ENCODE peak calls at places on chromosomes 4 and X, in nine cellular contexts. F is H9, J is MM.1S, D is GM23248, S is colonic mucosa, O is neural progenitor cell, X is fibroblast of lung, W is neuronal stem cell, P is mammary epithelial cell. Q is an unnamed sample.

GRCh38 chr4:127586922-127587571 is 45.7 kb upstream of the INTU start:
- DNase-seq in J (peak), S (no peak), X (peak), D (peak), P (peak), W (no peak), O (peak), F (peak), Q (peak)

GRCh38 chr4:2598661-2599654 is 62.5 kb downstream of the FAM193A start:
- DNase-seq in X (no peak), J (peak), W (no peak), F (peak), P (no peak), S (no peak), D (peak), O (no peak), Q (peak)

GRCh38 chr4:40630335-40631021 is 814 bp upstream of the RBM47 start:
- DNase-seq in S (peak), D (no peak), X (no peak), F (peak), O (peak), P (no peak), J (peak), W (no peak), Q (peak)

GRCh38 chr4:141247430-141247780 is 26.7 kb downstream of the ZNF330 start:
- DNase-seq in J (no peak), W (no peak), F (no peak), D (peak), S (no peak), P (no peak), O (no peak), X (no peak), Q (no peak)

GRCh38 chr4:89420507-89420906 is 112.9 kb upstream of the GPRIN3 start:
- DNase-seq in J (no peak), S (no peak), O (no peak), P (no peak), X (peak), F (no peak), W (no peak), D (peak), Q (no peak)

GRCh38 chr4:102483120-102483519 is 18.0 kb upstream of the NFKB1 start:
- DNase-seq in O (no peak), J (no peak), W (no peak), F (no peak), S (no peak), P (no peak), X (no peak), D (no peak), Q (no peak)

GRCh38 chrX:140713174-140713539 is 3.6 kb downstream of the LINC00632 start:
- DNase-seq in W (no peak), J (peak), X (no peak), P (no peak), O (no peak), D (no peak), S (no peak), F (no peak), Q (no peak)

GRCh38 chr4:125317526-125317880 is 2.7 kb downstream of the FAT4 start:
- DNase-seq in J (peak), W (peak), F (peak), S (peak), X (peak), O (peak), D (peak), P (peak), Q (peak)

GRCh38 chr4:29046716-29047115 is 1673.5 kb upstream of the PCDH7 start:
- DNase-seq in F (no peak), O (no peak), S (no peak), X (peak), J (no peak), W (no peak), P (no peak), D (peak), Q (no peak)

GRCh38 chrX:2342281-2342688 is 158.5 kb downstream of the DHRSX start:
- DNase-seq in W (no peak), D (no peak), X (no peak), J (no peak), O (no peak), S (no peak), F (no peak), P (peak), Q (no peak)

GRCh38 chr4:1544861-1545275 is 138.6 kb upstream of the NKX1-1 start:
- DNase-seq in W (no peak), O (no peak), D (no peak), S (peak), F (no peak), X (no peak), P (no peak), J (no peak), Q (no peak)

GRCh38 chr4:45350438-45350837 is 624.1 kb upstream of the GNPDA2 start:
- DNase-seq in J (peak), O (no peak), P (peak), D (peak), X (peak), S (no peak), W (no peak), F (no peak), Q (no peak)

GRCh38 chr4:142840516-142841123 is 5.5 kb downstream of the INPP4B start:
- DNase-seq in X (peak), J (peak), O (peak), P (no peak), S (no peak), W (no peak), F (no peak), D (peak), Q (no peak)

GRCh38 chr4:8846046-8846720 is 25.5 kb downstream of the HMX1 start:
- DNase-seq in O (no peak), X (no peak), S (no peak), W (no peak), P (no peak), D (no peak), F (peak), J (no peak), Q (peak)

GRCh38 chr4:39933689-39934590 is 43.8 kb downstream of the PDS5A start:
- DNase-seq in S (no peak), J (no peak), F (no peak), O (no peak), D (peak), W (no peak), P (no peak), X (peak), Q (no peak)

GRCh38 chr4:51842167-51842553 is 793 bp upstream of the DCUN1D4 start:
- DNase-seq in P (no peak), D (peak), O (peak), W (no peak), F (no peak), J (no peak), X (no peak), S (peak), Q (no peak)

GRCh38 chr4:38672247-38673071 is 8.5 kb downstream of the KLF3 start:
- DNase-seq in O (peak), J (no peak), X (no peak), W (peak), F (peak), D (no peak), S (peak), P (no peak), Q (peak)

GRCh38 chr4:3402409-3403103 is 39.2 kb upstream of the HGFAC start:
- DNase-seq in W (no peak), O (no peak), F (no peak), P (peak), J (no peak), X (peak), D (peak), S (no peak), Q (no peak)

GRCh38 chrX:103066606-103067005 is 2.6 kb upstream of the BEX1 start:
- DNase-seq in D (peak), S (no peak), W (no peak), J (no peak), P (peak), O (no peak), F (no peak), X (peak), Q (no peak)
- H3K9ac ChIP-seq in D (no peak), S (no peak), W (no peak), J (no peak), P (no peak), O (no peak), F (no peak), X (no peak), Q (no peak)

DNA sequence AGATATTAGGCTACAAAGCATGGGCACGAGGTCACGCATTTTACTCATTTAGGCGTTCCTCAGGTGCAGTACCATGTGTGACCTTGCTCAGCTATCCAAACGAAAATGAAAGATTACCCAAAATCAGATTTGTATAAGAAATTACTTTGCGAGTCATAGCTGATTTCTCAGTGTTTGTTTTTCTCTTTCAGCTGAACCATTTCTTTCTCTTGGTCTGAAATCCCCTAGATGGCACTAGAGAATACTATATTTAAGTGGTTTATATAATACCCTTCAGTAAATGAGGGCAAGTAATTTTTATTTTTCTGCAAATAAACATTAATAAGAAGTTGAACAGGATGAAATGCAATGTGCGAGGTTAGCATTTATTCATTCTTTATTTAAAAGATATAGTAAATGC is 496.6 kb downstream of the STIM2 start:
- DNase-seq in F (no peak), D (peak), O (no peak), W (no peak), S (no peak), P (no peak), J (peak), X (peak), Q (no peak)
- H3K27ac ChIP-seq in F (no peak), D (no peak), O (no peak), W (no peak), S (no peak), P (no peak), J (no peak), X (no peak), Q (no peak)

DNA sequence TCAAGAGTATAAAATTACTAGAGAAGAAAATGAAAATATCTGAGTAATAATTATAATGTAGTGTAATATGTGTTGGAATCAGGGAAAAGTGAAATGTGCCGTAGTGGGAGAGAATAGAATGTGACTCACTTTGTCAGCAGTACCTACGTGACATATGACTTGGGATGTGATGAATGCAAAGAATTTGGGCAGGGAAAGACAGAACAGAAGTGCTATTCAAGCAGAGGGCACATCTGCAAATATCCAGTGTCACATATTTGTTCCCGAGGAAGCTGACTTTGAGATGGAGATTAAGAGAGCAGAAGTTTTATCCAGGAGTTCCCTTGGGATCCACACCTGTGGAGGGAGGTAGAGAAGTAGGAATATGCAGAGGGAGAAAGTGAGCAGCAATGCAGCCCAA is 69.3 kb upstream of the HS3ST1 start:
- DNase-seq in O (no peak), D (no peak), S (no peak), J (no peak), W (no peak), X (peak), F (no peak), P (peak), Q (no peak)
- H3K9ac ChIP-seq in O (no peak), D (no peak), S (no peak), J (no peak), W (no peak), X (no peak), F (no peak), P (peak), Q (no peak)

DNA sequence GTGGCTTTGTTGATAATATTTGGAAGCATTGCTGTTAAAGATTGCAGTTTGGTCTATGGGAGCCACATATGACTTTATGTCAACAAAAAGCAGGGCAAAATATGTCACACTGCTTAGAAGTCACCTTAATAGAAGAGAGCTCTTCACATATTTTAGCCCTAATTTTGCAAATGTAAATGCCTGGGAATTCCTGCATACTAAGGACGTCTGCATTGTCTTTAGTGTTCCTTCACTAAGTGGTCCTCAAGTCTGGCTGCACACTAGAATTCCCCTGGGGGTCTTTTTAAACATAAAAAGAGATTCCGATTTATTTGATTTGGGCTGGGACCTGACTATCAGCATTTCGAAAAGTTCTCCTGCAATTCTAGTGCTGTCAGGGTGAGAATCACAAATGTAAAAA is 495.1 kb upstream of the FAM241A start:
- DNase-seq in P (no peak), O (no peak), W (no peak), S (no peak), J (no peak), F (no peak), X (no peak), D (no peak), Q (no peak)
- H3K27ac ChIP-seq in P (no peak), O (no peak), W (no peak), S (no peak), J (no peak), F (no peak), X (no peak), D (no peak), Q (no peak)

Q was measured in endodermal cell.